ENCODE peak calls at places on chromosomes 11 and 22, in nine cellular contexts. One of them, this sample, is unnamed.

GRCh38 chr22:37410174-37411055 is 16.9 kb downstream of the ELFN2 start:
- DNase-seq in stimulated activated CD4-positive, alpha-beta T cell treated with anti-CD3 and anti-CD28 coated beads, Interleukin-2, amount 100 ng/mL, for 48 hours: no peak
- DNase-seq in NCI-H345: no peak
- DNase-seq in RCC 7860: no peak
- DNase-seq in T1000: no peak
- DNase-seq in activated effector memory CD4-positive, alpha-beta T cell treated with anti-CD3 and anti-CD28 coated beads, Interleukin-2, amount 50 U/mL, for 16 hours: no peak
- DNase-seq in Right ventricle myocardium superior: peak
- DNase-seq in activated B cell treated with CpG ODN at 0.5 μM for 24 hours: no peak
- DNase-seq in posterior cingulate gyrus: no peak
- DNase-seq in this sample: no peak

GRCh38 chr22:46292727-46293126 is 3.9 kb upstream of the GTSE1 start:
- DNase-seq in posterior cingulate gyrus: no peak
- DNase-seq in NCI-H345: no peak
- DNase-seq in RCC 7860: no peak
- DNase-seq in activated B cell treated with CpG ODN at 0.5 μM for 24 hours: no peak
- DNase-seq in activated effector memory CD4-positive, alpha-beta T cell treated with anti-CD3 and anti-CD28 coated beads, Interleukin-2, amount 50 U/mL, for 16 hours: no peak
- DNase-seq in T1000: no peak
- DNase-seq in stimulated activated CD4-positive, alpha-beta T cell treated with anti-CD3 and anti-CD28 coated beads, Interleukin-2, amount 100 ng/mL, for 48 hours: no peak
- DNase-seq in Right ventricle myocardium superior: peak
- DNase-seq in this sample: no peak

GRCh38 chr11:121383726-121384125 is 68.4 kb upstream of the SORL1 start:
- DNase-seq in NCI-H345: no peak
- DNase-seq in activated effector memory CD4-positive, alpha-beta T cell treated with anti-CD3 and anti-CD28 coated beads, Interleukin-2, amount 50 U/mL, for 16 hours: no peak
- DNase-seq in posterior cingulate gyrus: no peak
- DNase-seq in Right ventricle myocardium superior: no peak
- DNase-seq in stimulated activated CD4-positive, alpha-beta T cell treated with anti-CD3 and anti-CD28 coated beads, Interleukin-2, amount 100 ng/mL, for 48 hours: no peak
- DNase-seq in T1000: no peak
- DNase-seq in RCC 7860: no peak
- DNase-seq in activated B cell treated with CpG ODN at 0.5 μM for 24 hours: no peak
- DNase-seq in this sample: no peak

GRCh38 chr22:47377926-47378560 is 615.6 kb downstream of the TBC1D22A start:
- DNase-seq in T1000: no peak
- DNase-seq in Right ventricle myocardium superior: no peak
- DNase-seq in RCC 7860: no peak
- DNase-seq in activated B cell treated with CpG ODN at 0.5 μM for 24 hours: no peak
- DNase-seq in NCI-H345: peak
- DNase-seq in posterior cingulate gyrus: no peak
- DNase-seq in stimulated activated CD4-positive, alpha-beta T cell treated with anti-CD3 and anti-CD28 coated beads, Interleukin-2, amount 100 ng/mL, for 48 hours: no peak
- DNase-seq in activated effector memory CD4-positive, alpha-beta T cell treated with anti-CD3 and anti-CD28 coated beads, Interleukin-2, amount 50 U/mL, for 16 hours: peak
- DNase-seq in this sample: no peak

GRCh38 chr22:35620624-35621245 is 3.6 kb upstream of the MB start:
- DNase-seq in RCC 7860: no peak
- DNase-seq in activated B cell treated with CpG ODN at 0.5 μM for 24 hours: no peak
- DNase-seq in posterior cingulate gyrus: no peak
- DNase-seq in T1000: no peak
- DNase-seq in activated effector memory CD4-positive, alpha-beta T cell treated with anti-CD3 and anti-CD28 coated beads, Interleukin-2, amount 50 U/mL, for 16 hours: no peak
- DNase-seq in stimulated activated CD4-positive, alpha-beta T cell treated with anti-CD3 and anti-CD28 coated beads, Interleukin-2, amount 100 ng/mL, for 48 hours: no peak
- DNase-seq in Right ventricle myocardium superior: no peak
- DNase-seq in NCI-H345: peak
- DNase-seq in this sample: no peak

GRCh38 chr11:65856689-65857499 is 1.1 kb downstream of the CFL1 start:
- DNase-seq in activated effector memory CD4-positive, alpha-beta T cell treated with anti-CD3 and anti-CD28 coated beads, Interleukin-2, amount 50 U/mL, for 16 hours: peak
- DNase-seq in Right ventricle myocardium superior: peak
- DNase-seq in RCC 7860: peak
- DNase-seq in activated B cell treated with CpG ODN at 0.5 μM for 24 hours: peak
- DNase-seq in T1000: peak
- DNase-seq in NCI-H345: peak
- DNase-seq in stimulated activated CD4-positive, alpha-beta T cell treated with anti-CD3 and anti-CD28 coated beads, Interleukin-2, amount 100 ng/mL, for 48 hours: peak
- DNase-seq in posterior cingulate gyrus: peak
- DNase-seq in this sample: no peak

GRCh38 chr22:20118572-20119020 is 1.6 kb upstream of the TRMT2A start:
- DNase-seq in stimulated activated CD4-positive, alpha-beta T cell treated with anti-CD3 and anti-CD28 coated beads, Interleukin-2, amount 100 ng/mL, for 48 hours: no peak
- DNase-seq in NCI-H345: no peak
- DNase-seq in RCC 7860: no peak
- DNase-seq in T1000: no peak
- DNase-seq in activated effector memory CD4-positive, alpha-beta T cell treated with anti-CD3 and anti-CD28 coated beads, Interleukin-2, amount 50 U/mL, for 16 hours: no peak
- DNase-seq in activated B cell treated with CpG ODN at 0.5 μM for 24 hours: no peak
- DNase-seq in Right ventricle myocardium superior: peak
- DNase-seq in posterior cingulate gyrus: no peak
- DNase-seq in this sample: no peak

GRCh38 chr22:41512421-41513194 is 31.7 kb downstream of the POLR3H start:
- DNase-seq in Right ventricle myocardium superior: no peak
- DNase-seq in NCI-H345: no peak
- DNase-seq in stimulated activated CD4-positive, alpha-beta T cell treated with anti-CD3 and anti-CD28 coated beads, Interleukin-2, amount 100 ng/mL, for 48 hours: no peak
- DNase-seq in activated effector memory CD4-positive, alpha-beta T cell treated with anti-CD3 and anti-CD28 coated beads, Interleukin-2, amount 50 U/mL, for 16 hours: no peak
- DNase-seq in posterior cingulate gyrus: no peak
- DNase-seq in activated B cell treated with CpG ODN at 0.5 μM for 24 hours: no peak
- DNase-seq in T1000: peak
- DNase-seq in RCC 7860: peak
- DNase-seq in this sample: peak

GRCh38 chr11:10042699-10043098 is 251.3 kb downstream of the SBF2 start:
- DNase-seq in T1000: no peak
- DNase-seq in activated B cell treated with CpG ODN at 0.5 μM for 24 hours: no peak
- DNase-seq in activated effector memory CD4-positive, alpha-beta T cell treated with anti-CD3 and anti-CD28 coated beads, Interleukin-2, amount 50 U/mL, for 16 hours: no peak
- DNase-seq in Right ventricle myocardium superior: no peak
- DNase-seq in RCC 7860: no peak
- DNase-seq in NCI-H345: no peak
- DNase-seq in posterior cingulate gyrus: no peak
- DNase-seq in stimulated activated CD4-positive, alpha-beta T cell treated with anti-CD3 and anti-CD28 coated beads, Interleukin-2, amount 100 ng/mL, for 48 hours: no peak
- DNase-seq in this sample: no peak

GRCh38 chr22:43142881-43143562 is at the start of gene MCAT:
- DNase-seq in activated effector memory CD4-positive, alpha-beta T cell treated with anti-CD3 and anti-CD28 coated beads, Interleukin-2, amount 50 U/mL, for 16 hours: peak
- DNase-seq in NCI-H345: peak
- DNase-seq in T1000: peak
- DNase-seq in posterior cingulate gyrus: peak
- DNase-seq in activated B cell treated with CpG ODN at 0.5 μM for 24 hours: peak
- DNase-seq in Right ventricle myocardium superior: peak
- DNase-seq in RCC 7860: peak
- DNase-seq in stimulated activated CD4-positive, alpha-beta T cell treated with anti-CD3 and anti-CD28 coated beads, Interleukin-2, amount 100 ng/mL, for 48 hours: peak
- DNase-seq in this sample: peak

GRCh38 chr11:2886191-2886894 is 768 bp upstream of the CDKN1C start:
- DNase-seq in Right ventricle myocardium superior: peak
- DNase-seq in T1000: no peak
- DNase-seq in activated B cell treated with CpG ODN at 0.5 μM for 24 hours: peak
- DNase-seq in NCI-H345: no peak
- DNase-seq in posterior cingulate gyrus: no peak
- DNase-seq in stimulated activated CD4-positive, alpha-beta T cell treated with anti-CD3 and anti-CD28 coated beads, Interleukin-2, amount 100 ng/mL, for 48 hours: no peak
- DNase-seq in activated effector memory CD4-positive, alpha-beta T cell treated with anti-CD3 and anti-CD28 coated beads, Interleukin-2, amount 50 U/mL, for 16 hours: peak
- DNase-seq in RCC 7860: no peak
- DNase-seq in this sample: no peak

GRCh38 chr22:27947461-27947860 is 28.4 kb upstream of the PITPNB start:
- DNase-seq in stimulated activated CD4-positive, alpha-beta T cell treated with anti-CD3 and anti-CD28 coated beads, Interleukin-2, amount 100 ng/mL, for 48 hours: no peak
- DNase-seq in T1000: no peak
- DNase-seq in posterior cingulate gyrus: no peak
- DNase-seq in activated effector memory CD4-positive, alpha-beta T cell treated with anti-CD3 and anti-CD28 coated beads, Interleukin-2, amount 50 U/mL, for 16 hours: no peak
- DNase-seq in NCI-H345: no peak
- DNase-seq in Right ventricle myocardium superior: no peak
- DNase-seq in RCC 7860: no peak
- DNase-seq in activated B cell treated with CpG ODN at 0.5 μM for 24 hours: no peak
- DNase-seq in this sample: no peak

GRCh38 chr11:63920126-63920869 is 3.3 kb upstream of the RCOR2 start:
- DNase-seq in activated B cell treated with CpG ODN at 0.5 μM for 24 hours: no peak
- DNase-seq in T1000: no peak
- DNase-seq in activated effector memory CD4-positive, alpha-beta T cell treated with anti-CD3 and anti-CD28 coated beads, Interleukin-2, amount 50 U/mL, for 16 hours: no peak
- DNase-seq in RCC 7860: no peak
- DNase-seq in stimulated activated CD4-positive, alpha-beta T cell treated with anti-CD3 and anti-CD28 coated beads, Interleukin-2, amount 100 ng/mL, for 48 hours: no peak
- DNase-seq in NCI-H345: no peak
- DNase-seq in posterior cingulate gyrus: peak
- DNase-seq in Right ventricle myocardium superior: peak
- DNase-seq in this sample: no peak

GRCh38 chr22:40533712-40534378 is 102.7 kb downstream of the MRTFA start:
- DNase-seq in NCI-H345: no peak
- DNase-seq in posterior cingulate gyrus: no peak
- DNase-seq in activated effector memory CD4-positive, alpha-beta T cell treated with anti-CD3 and anti-CD28 coated beads, Interleukin-2, amount 50 U/mL, for 16 hours: peak
- DNase-seq in activated B cell treated with CpG ODN at 0.5 μM for 24 hours: no peak
- DNase-seq in RCC 7860: peak
- DNase-seq in Right ventricle myocardium superior: no peak
- DNase-seq in stimulated activated CD4-positive, alpha-beta T cell treated with anti-CD3 and anti-CD28 coated beads, Interleukin-2, amount 100 ng/mL, for 48 hours: peak
- DNase-seq in T1000: no peak
- DNase-seq in this sample: no peak

GRCh38 chr11:3184732-3185347 is 19.7 kb upstream of the OSBPL5 start:
- DNase-seq in activated B cell treated with CpG ODN at 0.5 μM for 24 hours: no peak
- DNase-seq in T1000: no peak
- DNase-seq in RCC 7860: no peak
- DNase-seq in stimulated activated CD4-positive, alpha-beta T cell treated with anti-CD3 and anti-CD28 coated beads, Interleukin-2, amount 100 ng/mL, for 48 hours: no peak
- DNase-seq in posterior cingulate gyrus: no peak
- DNase-seq in activated effector memory CD4-positive, alpha-beta T cell treated with anti-CD3 and anti-CD28 coated beads, Interleukin-2, amount 50 U/mL, for 16 hours: no peak
- DNase-seq in NCI-H345: no peak
- DNase-seq in Right ventricle myocardium superior: peak
- DNase-seq in this sample: no peak

GRCh38 chr11:62390727-62391126 is 28.1 kb upstream of the SCGB1A1 start:
- DNase-seq in Right ventricle myocardium superior: no peak
- DNase-seq in activated effector memory CD4-positive, alpha-beta T cell treated with anti-CD3 and anti-CD28 coated beads, Interleukin-2, amount 50 U/mL, for 16 hours: no peak
- DNase-seq in activated B cell treated with CpG ODN at 0.5 μM for 24 hours: no peak
- DNase-seq in RCC 7860: no peak
- DNase-seq in NCI-H345: no peak
- DNase-seq in stimulated activated CD4-positive, alpha-beta T cell treated with anti-CD3 and anti-CD28 coated beads, Interleukin-2, amount 100 ng/mL, for 48 hours: no peak
- DNase-seq in T1000: no peak
- DNase-seq in posterior cingulate gyrus: no peak
- DNase-seq in this sample: no peak

GRCh38 chr22:32502346-32502745 is 27.7 kb downstream of the FBXO7 start:
- DNase-seq in activated effector memory CD4-positive, alpha-beta T cell treated with anti-CD3 and anti-CD28 coated beads, Interleukin-2, amount 50 U/mL, for 16 hours: no peak
- DNase-seq in T1000: no peak
- DNase-seq in activated B cell treated with CpG ODN at 0.5 μM for 24 hours: no peak
- DNase-seq in stimulated activated CD4-positive, alpha-beta T cell treated with anti-CD3 and anti-CD28 coated beads, Interleukin-2, amount 100 ng/mL, for 48 hours: no peak
- DNase-seq in posterior cingulate gyrus: no peak
- DNase-seq in NCI-H345: no peak
- DNase-seq in RCC 7860: no peak
- DNase-seq in Right ventricle myocardium superior: no peak
- DNase-seq in this sample: no peak

GRCh38 chr22:34354071-34354817 is 434.0 kb upstream of the LARGE1 start:
- DNase-seq in activated effector memory CD4-positive, alpha-beta T cell treated with anti-CD3 and anti-CD28 coated beads, Interleukin-2, amount 50 U/mL, for 16 hours: no peak
- DNase-seq in NCI-H345: no peak
- DNase-seq in RCC 7860: no peak
- DNase-seq in posterior cingulate gyrus: no peak
- DNase-seq in activated B cell treated with CpG ODN at 0.5 μM for 24 hours: no peak
- DNase-seq in Right ventricle myocardium superior: no peak
- DNase-seq in T1000: no peak
- DNase-seq in stimulated activated CD4-positive, alpha-beta T cell treated with anti-CD3 and anti-CD28 coated beads, Interleukin-2, amount 100 ng/mL, for 48 hours: no peak
- DNase-seq in this sample: no peak

GRCh38 chr22:30606455-30607299 is at the start of gene TCN2:
- DNase-seq in RCC 7860: peak
- DNase-seq in posterior cingulate gyrus: peak
- DNase-seq in activated B cell treated with CpG ODN at 0.5 μM for 24 hours: peak
- DNase-seq in activated effector memory CD4-positive, alpha-beta T cell treated with anti-CD3 and anti-CD28 coated beads, Interleukin-2, amount 50 U/mL, for 16 hours: peak
- DNase-seq in NCI-H345: peak
- DNase-seq in Right ventricle myocardium superior: peak
- DNase-seq in T1000: no peak
- DNase-seq in stimulated activated CD4-positive, alpha-beta T cell treated with anti-CD3 and anti-CD28 coated beads, Interleukin-2, amount 100 ng/mL, for 48 hours: peak
- DNase-seq in this sample: peak

GRCh38 chr11:130190371-130190881 is 30.8 kb downstream of the ST14 start:
- DNase-seq in Right ventricle myocardium superior: no peak
- DNase-seq in T1000: no peak
- DNase-seq in activated effector memory CD4-positive, alpha-beta T cell treated with anti-CD3 and anti-CD28 coated beads, Interleukin-2, amount 50 U/mL, for 16 hours: no peak
- DNase-seq in activated B cell treated with CpG ODN at 0.5 μM for 24 hours: no peak
- DNase-seq in RCC 7860: no peak
- DNase-seq in NCI-H345: peak
- DNase-seq in posterior cingulate gyrus: no peak
- DNase-seq in stimulated activated CD4-positive, alpha-beta T cell treated with anti-CD3 and anti-CD28 coated beads, Interleukin-2, amount 100 ng/mL, for 48 hours: no peak
- DNase-seq in this sample: no peak

GRCh38 chr11:64526795-64527194 is 64.2 kb upstream of the SLC22A12 start:
- DNase-seq in activated B cell treated with CpG ODN at 0.5 μM for 24 hours: no peak
- DNase-seq in T1000: no peak
- DNase-seq in NCI-H345: no peak
- DNase-seq in RCC 7860: no peak
- DNase-seq in activated effector memory CD4-positive, alpha-beta T cell treated with anti-CD3 and anti-CD28 coated beads, Interleukin-2, amount 50 U/mL, for 16 hours: no peak
- DNase-seq in posterior cingulate gyrus: no peak
- DNase-seq in stimulated activated CD4-positive, alpha-beta T cell treated with anti-CD3 and anti-CD28 coated beads, Interleukin-2, amount 100 ng/mL, for 48 hours: no peak
- DNase-seq in Right ventricle myocardium superior: no peak
- DNase-seq in this sample: no peak

This sample was measured in iPS DF 6.9.